ENCODE peak calls at places on chromosomes 12 and 14, in four cellular contexts. F is left lung, O is right lobe of liver, L is Peyer's patch. Z is an unnamed sample. For H3K4me1, the result is how much of the 10 kb centered on the place peaks cover.

GRCh38 chr14:93727039-93727740 is 61.1 kb downstream of the PRIMA1 start:
- DNase-seq in F (no peak), O (no peak), L (no peak), Z (no peak)

GRCh38 chr12:109877504-109878246 is 2.7 kb downstream of the GLTP start:
- DNase-seq in F (no peak), O (no peak), L (no peak), Z (no peak)

GRCh38 chr12:6771509-6772330 is 600 bp upstream of the LAG3 start:
- DNase-seq in F (no peak), O (no peak), L (no peak), Z (no peak)

GRCh38 chr14:71319646-71320045 is 412.4 kb downstream of the PCNX1 start:
- DNase-seq in F (no peak), O (no peak), L (no peak), Z (no peak)

GRCh38 chr14:87799400-87799799 is 193.6 kb downstream of the GALC start:
- DNase-seq in F (no peak), O (no peak), L (no peak), Z (no peak)

GRCh38 chr12:122852336-122853275 is 17.3 kb downstream of the HIP1R start:
- DNase-seq in F (no peak), O (no peak), L (no peak), Z (no peak)

GRCh38 chr12:54350743-54351142 is 13.5 kb downstream of the GPR84 start:
- DNase-seq in F (peak), O (no peak), L (no peak), Z (no peak)

GRCh38 chr14:20614038-20614840 is 23.1 kb upstream of the RNASE12 start:
- DNase-seq in F (no peak), O (no peak), L (no peak), Z (no peak)

GRCh38 chr14:103216399-103216798 is 93.1 kb downstream of the TNFAIP2 start:
- DNase-seq in F (no peak), O (no peak), L (no peak), Z (no peak)

GRCh38 chr12:67747869-67748760 is 99.6 kb downstream of the DYRK2 start:
- DNase-seq in F (no peak), O (peak), L (peak), Z (no peak)

GRCh38 chr12:63944586-63945228 is 100.2 kb downstream of the SRGAP1 start:
- DNase-seq in F (no peak), O (no peak), L (no peak), Z (no peak)

GRCh38 chr14:105894125-105894977 is 368.0 kb downstream of the TMEM121 start:
- DNase-seq in F (peak), O (peak), L (peak), Z (no peak)

GRCh38 chr14:87149583-87150354 is 843.2 kb downstream of the GALC start:
- DNase-seq in F (no peak), O (no peak), L (no peak), Z (no peak)

GRCh38 chr12:12240671-12241345 is 26.0 kb downstream of the LRP6 start:
- DNase-seq in F (no peak), O (no peak), L (no peak), Z (no peak)

GRCh38 chr14:103101964-103102688 is 7.6 kb downstream of the EXOC3L4 start:
- DNase-seq in F (no peak), O (peak), L (no peak), Z (no peak)

GRCh38 chr14:92348154-92348553 is 25.2 kb downstream of the SLC24A4 start:
- DNase-seq in F (no peak), O (no peak), L (no peak), Z (no peak)

GRCh38 chr12:84756961-84757360 is 155.6 kb downstream of the SLC6A15 start:
- DNase-seq in F (no peak), O (no peak), L (no peak), Z (no peak)

GRCh38 chr14:83347874-83348273 is 1814.2 kb upstream of the SEL1L start:
- DNase-seq in F (no peak), O (no peak), L (no peak), Z (no peak)

GRCh38 chr14:100394886-100395672 is 71.9 kb downstream of the SLC25A47 start:
- DNase-seq in F (no peak), O (no peak), L (no peak), Z (no peak)

GRCh38 chr14:75283162-75283883 is 4.7 kb downstream of the FOS start:
- DNase-seq in F (peak), O (no peak), L (peak), Z (no peak)

GRCh38 chr14:58107947-58108552 is 44.0 kb downstream of the ARMH4 start:
- DNase-seq in F (no peak), O (no peak), L (peak), Z (no peak)

GRCh38 chr12:77893918-77894317 is 63.2 kb downstream of the NAV3 start:
- DNase-seq in F (no peak), O (peak), L (peak), Z (no peak)

GRCh38 chr12:104738371-104738710 is 219.7 kb downstream of the SLC41A2 start:
- DNase-seq in F (no peak), O (no peak), L (no peak), Z (no peak)

GRCh38 chr12:41795066-41795465 is 349.6 kb downstream of the GXYLT1 start:
- DNase-seq in F (no peak), O (no peak), L (no peak), Z (no peak)

GRCh38 chr12:46659844-46660243 is 166.0 kb downstream of the SLC38A4 start:
- DNase-seq in F (no peak), O (no peak), L (no peak), Z (no peak)

GRCh38 chr14:100188392-100189030 is 29.1 kb upstream of the DEGS2 start:
- DNase-seq in F (no peak), O (no peak), L (peak), Z (no peak)

GRCh38 chr14:44444454-44444853 is 62.6 kb downstream of the FSCB start:
- DNase-seq in F (no peak), O (no peak), L (no peak), Z (no peak)

GRCh38 chr14:30005114-30005698 is 77.6 kb upstream of the PRKD1 start:
- DNase-seq in F (no peak), O (no peak), L (no peak), Z (no peak)

GRCh38 chr14:74290415-74290814 is 12.3 kb downstream of the ABCD4 start:
- DNase-seq in F (no peak), O (no peak), L (no peak), Z (no peak)

GRCh38 chr12:77845831-77846230 is 15.1 kb downstream of the NAV3 start:
- DNase-seq in F (no peak), O (no peak), L (no peak), Z (no peak)

GRCh38 chr12:42641231-42641630 is 51.7 kb upstream of the PRICKLE1 start:
- DNase-seq in F (no peak), O (no peak), L (no peak), Z (no peak)

GRCh38 chr12:24138041-24138440 is 188.6 kb upstream of the SOX5 start:
- DNase-seq in F (no peak), O (no peak), L (no peak), Z (no peak)

GRCh38 chr12:14803830-14804160 is 325 bp downstream of the C12orf60 start:
- DNase-seq in F (no peak), O (no peak), L (no peak), Z (no peak)

GRCh38 chr12:42696424-42697149 is 107.0 kb upstream of the PRICKLE1 start:
- DNase-seq in F (peak), O (no peak), L (peak), Z (no peak)

GRCh38 chr12:50110762-50111416 is 1.1 kb upstream of the COX14 start:
- DNase-seq in F (peak), O (peak), L (peak), Z (peak)
- H3K4me3 ChIP-seq in F (no peak), O (peak), L (peak), Z (peak)

DNA sequence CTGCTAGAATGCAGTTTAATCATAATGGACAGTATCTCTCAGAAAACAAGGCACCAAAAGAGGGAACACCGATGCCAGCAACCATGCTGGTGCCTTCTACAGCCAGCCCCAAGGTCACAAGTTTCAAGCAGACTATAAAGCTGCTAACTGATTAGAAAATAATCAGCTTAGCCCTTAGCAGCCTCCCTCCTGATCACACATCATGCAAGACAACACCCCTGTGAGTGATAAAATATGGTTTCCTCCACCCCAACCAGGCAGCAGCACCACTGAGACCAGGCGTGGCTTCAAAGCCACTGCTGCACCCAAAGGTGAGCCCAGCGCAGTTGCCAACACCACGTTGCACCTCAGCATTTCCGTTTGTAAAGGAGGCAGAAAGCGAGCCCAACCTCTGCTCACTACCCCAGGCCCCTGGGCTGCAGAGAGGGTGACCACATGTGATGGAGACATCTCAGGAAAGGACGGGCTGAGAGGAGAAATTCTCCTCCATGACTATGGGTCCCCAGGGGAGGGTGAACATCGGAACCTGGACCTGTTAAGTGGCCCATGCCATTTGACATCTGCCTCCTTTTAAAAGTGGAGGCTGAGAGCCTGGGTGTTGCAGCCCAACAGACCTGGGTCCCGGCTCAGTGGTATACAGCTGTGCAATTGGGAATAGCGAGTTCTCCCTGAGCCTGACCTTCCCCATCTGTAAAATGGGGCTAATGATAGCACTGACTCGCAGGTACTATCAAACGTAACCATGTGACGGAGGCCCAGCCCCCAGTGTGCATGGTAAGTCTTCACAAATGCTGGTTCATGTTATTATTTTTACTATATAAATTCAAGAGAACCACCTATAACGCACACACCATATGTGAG is 11.5 kb downstream of the ZFP36L1 start:
- DNase-seq in F (no peak), O (no peak), L (peak), Z (no peak)
- H3K4me1 ChIP-seq in F (under half), O (under half), L (under half), Z (under half)

GRCh38 chr12:108047130-108047550 is 81.9 kb upstream of the WSCD2 start:
- DNase-seq in F (no peak), O (no peak), L (no peak), Z (no peak)
- H3K27ac ChIP-seq in F (no peak), O (no peak), L (no peak), Z (peak)

GRCh38 chr12:49489154-49489553 is 49.7 kb upstream of the KCNH3 start:
- DNase-seq in F (no peak), O (no peak), L (no peak), Z (no peak)
- H3K4me3 ChIP-seq in F (no peak), O (no peak), L (no peak), Z (no peak)

GRCh38 chr14:89128616-89129015 is 288.4 kb downstream of the FOXN3 start:
- DNase-seq in F (no peak), O (no peak), L (no peak), Z (no peak)
- H3K4me1 ChIP-seq in F (under half), O (under half), L (under half), Z (under half)

GRCh38 chr12:31772685-31773222 is 43.9 kb upstream of the AMN1 start:
- DNase-seq in F (no peak), O (no peak), L (no peak), Z (no peak)

GRCh38 chr12:31773223-31773750 is 44.5 kb upstream of the AMN1 start:
- DNase-seq in F (no peak), O (peak), L (no peak), Z (no peak)

GRCh38 chr12:31772186-31772585 is 43.4 kb upstream of the AMN1 start:
- DNase-seq in F (no peak), O (no peak), L (no peak), Z (no peak)

GRCh38 chr12:31778687-31779086 is 49.9 kb upstream of the AMN1 start:
- DNase-seq in F (no peak), O (no peak), L (no peak), Z (no peak)

GRCh38 chr12:31773867-31774266 is 45.0 kb upstream of the AMN1 start:
- DNase-seq in F (no peak), O (no peak), L (no peak), Z (no peak)
- H3K27ac ChIP-seq in F (no peak), O (peak), L (no peak), Z (no peak)

Z was measured in thoracic aorta.